ENCODE peak calls at places on chromosomes 13 and 19, in nine cellular contexts. O is astrocyte of the spinal cord, A is foreskin fibroblast, M is A549, U is kidney epithelial cell, P is hepatocyte, L is endothelial cell of umbilical vein, T is AG09309, J is uterus. X is an unnamed sample.

GRCh38 chr19:4064073-4064550 is 2.6 kb downstream of the ZBTB7A start:
- DNase-seq in L (peak), O (peak), P (peak), A (peak), U (no peak), M (no peak), J (no peak), T (no peak), X (no peak)

GRCh38 chr13:40452038-40452666 is 214.3 kb downstream of the FOXO1 start:
- DNase-seq in L (no peak), U (no peak), A (no peak), O (no peak), P (no peak), M (no peak), J (no peak), T (no peak), X (no peak)

GRCh38 chr13:42892760-42893159 is 99.3 kb downstream of the EPSTI1 start:
- DNase-seq in M (no peak), P (no peak), A (peak), O (no peak), J (no peak), T (peak), L (no peak), U (no peak), X (peak)

GRCh38 chr13:81639984-81640582 is 1299.2 kb upstream of the SPRY2 start:
- DNase-seq in P (peak), L (no peak), A (no peak), M (peak), J (no peak), T (no peak), O (no peak), U (no peak), X (no peak)

GRCh38 chr13:89686171-89686570 is 1661.3 kb upstream of the MIR17HG start:
- DNase-seq in U (no peak), A (no peak), J (no peak), O (no peak), P (no peak), T (no peak), L (no peak), M (no peak), X (no peak)

GRCh38 chr19:10964903-10965302 is 4.1 kb downstream of the SMARCA4 start:
- DNase-seq in J (no peak), L (no peak), O (no peak), A (no peak), P (no peak), U (no peak), M (no peak), T (no peak), X (no peak)

GRCh38 chr19:14550201-14550754 is 20.9 kb downstream of the TECR start:
- DNase-seq in L (no peak), O (no peak), P (peak), A (no peak), T (no peak), M (no peak), U (no peak), J (no peak), X (no peak)

GRCh38 chr13:109764474-109765292 is 21.7 kb downstream of the IRS2 start:
- DNase-seq in A (peak), J (no peak), M (no peak), U (no peak), L (no peak), T (no peak), O (peak), P (no peak), X (no peak)

GRCh38 chr13:74056829-74057564 is 77.2 kb downstream of the KLF12 start:
- DNase-seq in O (no peak), L (no peak), P (no peak), M (no peak), A (no peak), U (no peak), T (no peak), J (peak), X (no peak)

GRCh38 chr19:51295382-51296126 is 15.9 kb upstream of the IGLON5 start:
- DNase-seq in M (no peak), P (no peak), U (no peak), A (no peak), T (no peak), J (no peak), L (no peak), O (no peak), X (no peak)

GRCh38 chr19:10478903-10479384 is 24.2 kb downstream of the KEAP1 start:
- DNase-seq in U (no peak), T (no peak), J (peak), P (peak), L (peak), A (peak), O (peak), M (peak), X (peak)

GRCh38 chr19:21593008-21593427 is 87.6 kb downstream of the ZNF429 start:
- DNase-seq in T (no peak), A (no peak), O (no peak), L (no peak), J (no peak), P (no peak), U (no peak), M (no peak), X (no peak)

GRCh38 chr19:4183967-4184717 is 1.7 kb downstream of the ANKRD24 start:
- DNase-seq in M (no peak), O (no peak), P (no peak), T (no peak), L (no peak), A (no peak), U (no peak), J (no peak), X (no peak)

GRCh38 chr13:113539176-113539575 is 45.4 kb upstream of the TFDP1 start:
- DNase-seq in U (no peak), T (no peak), O (no peak), P (no peak), L (no peak), A (no peak), J (no peak), M (no peak), X (no peak)

GRCh38 chr13:77511552-77511951 is 24.0 kb upstream of the SCEL start:
- DNase-seq in J (no peak), L (peak), T (no peak), M (peak), U (no peak), P (no peak), A (peak), O (no peak), X (no peak)

GRCh38 chr19:33089061-33089460 is 8.1 kb downstream of the GPATCH1 start:
- DNase-seq in J (no peak), U (no peak), O (no peak), A (no peak), L (no peak), T (no peak), M (no peak), P (no peak), X (no peak)

GRCh38 chr19:57830071-57830602 is at the start of gene ZNF587B:
- DNase-seq in M (peak), U (no peak), P (peak), T (no peak), J (peak), L (peak), O (peak), A (peak), X (no peak)

GRCh38 chr19:42351079-42351735 is 25.8 kb downstream of the MEGF8 start:
- DNase-seq in O (no peak), J (no peak), P (no peak), M (no peak), U (no peak), A (no peak), T (no peak), L (no peak), X (no peak)

GRCh38 chr13:40668335-40668734 is 1.9 kb upstream of the FOXO1 start:
- DNase-seq in T (no peak), P (peak), J (peak), O (no peak), U (no peak), M (peak), A (peak), L (peak), X (no peak)

GRCh38 chr19:7928741-7929701 is 3.1 kb upstream of the CTXN1 start:
- DNase-seq in M (peak), P (peak), O (peak), U (peak), J (peak), L (peak), A (peak), T (peak), X (peak)
- H3K4me3 ChIP-seq in M (no peak), P (no peak), O (no peak), U (no peak), J (peak), L (no peak), A (peak), T (peak), X (no peak)

GRCh38 chr19:35731353-35731752 is 10.9 kb downstream of the IGFLR1 start:
- DNase-seq in L (no peak), A (no peak), U (no peak), J (no peak), O (no peak), P (no peak), T (no peak), M (no peak), X (no peak)
- TF ChIP-seq CTCF in L (no peak), A (no peak), U (no peak), J (no peak), O (no peak), P (no peak), T (no peak), M (no peak), X (no peak)

DNA sequence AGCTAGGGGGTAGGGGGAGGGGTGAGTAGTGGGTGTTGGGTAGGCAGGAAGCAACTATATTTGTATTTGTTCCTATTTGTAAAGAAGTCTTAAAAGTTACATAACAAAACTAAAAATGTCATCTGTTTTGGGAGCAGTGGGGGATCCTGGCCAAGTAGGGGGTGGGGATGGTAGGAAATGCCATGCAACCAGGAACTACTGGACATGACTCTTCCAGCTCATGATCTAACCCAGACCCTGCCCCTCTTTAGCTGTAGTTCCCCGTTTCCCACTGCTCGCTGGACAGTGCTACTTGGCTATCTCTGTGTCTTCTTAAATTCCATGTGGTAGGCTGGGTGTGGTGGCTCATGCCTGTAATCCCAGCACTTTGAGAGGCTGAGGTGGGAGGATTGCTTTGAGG is 3.2 kb downstream of the GTF3A start:
- DNase-seq in P (no peak), M (no peak), A (no peak), U (no peak), L (no peak), O (no peak), J (no peak), T (no peak), X (peak)
- H3K4me3 ChIP-seq in P (no peak), M (no peak), A (no peak), U (no peak), L (no peak), O (no peak), J (no peak), T (no peak), X (no peak)

GRCh38 chr13:84867246-84867645 is 932.0 kb downstream of the SLITRK6 start:
- DNase-seq in U (peak), T (no peak), L (no peak), M (peak), P (no peak), O (no peak), J (no peak), A (no peak), X (no peak)
- TF ChIP-seq CTCF in U (no peak), T (no peak), L (no peak), M (no peak), P (no peak), O (no peak), J (no peak), A (no peak), X (no peak)

GRCh38 chr19:18097217-18097992 is at the start of gene MAST3:
- DNase-seq in U (peak), A (peak), M (peak), T (no peak), P (peak), J (peak), L (peak), O (peak), X (peak)
- H3K4me3 ChIP-seq in U (peak), A (peak), M (peak), T (peak), P (no peak), J (peak), L (peak), O (peak), X (peak)

GRCh38 chr13:33800646-33801186 is 17.2 kb upstream of the RFC3 start:
- DNase-seq in U (no peak), J (no peak), M (no peak), L (no peak), T (no peak), P (no peak), A (no peak), O (peak), X (no peak)
- TF ChIP-seq CTCF in U (no peak), J (no peak), M (no peak), L (no peak), T (no peak), P (no peak), A (no peak), O (no peak), X (no peak)

GRCh38 chr19:8505680-8506401 is 3.4 kb upstream of the PRAM1 start:
- DNase-seq in M (peak), L (peak), O (peak), T (no peak), P (peak), J (peak), A (peak), U (peak), X (peak)

GRCh38 chr19:8504171-8504570 is 1.7 kb upstream of the PRAM1 start:
- DNase-seq in J (no peak), O (no peak), P (no peak), T (no peak), A (no peak), M (no peak), L (no peak), U (no peak), X (no peak)

GRCh38 chr19:8503506-8503905 is 1.1 kb upstream of the PRAM1 start:
- DNase-seq in U (no peak), L (no peak), P (no peak), J (no peak), A (no peak), M (no peak), O (no peak), T (no peak), X (no peak)

GRCh38 chr19:8510589-8511115 is 3.3 kb downstream of the ZNF414 start:
- DNase-seq in J (no peak), U (no peak), M (no peak), T (no peak), O (no peak), P (no peak), L (no peak), A (no peak), X (no peak)

GRCh38 chr19:8506402-8506957 is 4.0 kb upstream of the PRAM1 start:
- DNase-seq in U (no peak), L (no peak), A (no peak), P (peak), J (no peak), T (no peak), M (no peak), O (no peak), X (no peak)
- H3K4me3 ChIP-seq in U (peak), L (no peak), A (peak), P (peak), J (peak), T (peak), M (peak), O (peak), X (peak)

DNA sequence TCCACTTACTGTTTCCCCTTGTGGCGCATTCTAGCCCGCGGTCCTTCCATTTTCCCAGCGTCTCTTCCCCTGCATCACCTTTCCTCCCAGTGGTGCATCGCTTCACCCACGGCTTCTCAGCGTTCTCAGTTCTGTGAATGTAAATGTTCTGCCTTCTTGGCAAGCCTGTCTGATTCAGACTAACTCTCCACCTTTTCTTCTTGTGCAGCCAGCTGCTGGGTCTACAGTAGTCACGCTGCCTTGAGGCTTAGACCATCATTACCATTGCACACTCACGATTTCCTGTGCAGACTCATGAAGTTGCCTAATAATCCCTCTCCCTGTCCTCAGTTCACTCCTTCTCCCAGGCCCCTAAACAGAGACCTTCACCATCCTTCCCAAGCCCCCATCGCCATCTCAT is 75.0 kb downstream of the DHRS12 start:
- DNase-seq in T (peak), A (peak), L (no peak), J (no peak), P (no peak), M (no peak), O (peak), U (no peak), X (peak)
- TF ChIP-seq CTCF in T (no peak), A (no peak), L (no peak), J (no peak), P (no peak), M (no peak), O (no peak), U (no peak), X (no peak)

GRCh38 chr13:39034085-39034484 is 3.8 kb downstream of the PROSER1 start:
- DNase-seq in U (no peak), J (no peak), A (no peak), L (no peak), O (no peak), T (no peak), M (no peak), P (no peak), X (no peak)
- H3K4me3 ChIP-seq in U (no peak), J (no peak), A (no peak), L (no peak), O (no peak), T (no peak), M (no peak), P (no peak), X (no peak)

GRCh38 chr19:55300821-55301458 is 17.1 kb downstream of the BRSK1 start:
- DNase-seq in M (no peak), J (no peak), T (no peak), P (no peak), A (no peak), L (no peak), O (no peak), U (no peak), X (no peak)

GRCh38 chr19:55304279-55304978 is 20.6 kb downstream of the BRSK1 start:
- DNase-seq in J (no peak), T (no peak), O (peak), A (peak), P (peak), L (no peak), U (no peak), M (peak), X (peak)

GRCh38 chr19:55303477-55303876 is 19.7 kb downstream of the BRSK1 start:
- DNase-seq in T (no peak), A (no peak), U (no peak), J (no peak), P (no peak), L (no peak), M (no peak), O (no peak), X (no peak)

GRCh38 chr19:55299991-55300390 is 16.2 kb downstream of the BRSK1 start:
- DNase-seq in T (no peak), A (no peak), U (no peak), O (no peak), P (no peak), M (no peak), L (no peak), J (no peak), X (no peak)

DNA sequence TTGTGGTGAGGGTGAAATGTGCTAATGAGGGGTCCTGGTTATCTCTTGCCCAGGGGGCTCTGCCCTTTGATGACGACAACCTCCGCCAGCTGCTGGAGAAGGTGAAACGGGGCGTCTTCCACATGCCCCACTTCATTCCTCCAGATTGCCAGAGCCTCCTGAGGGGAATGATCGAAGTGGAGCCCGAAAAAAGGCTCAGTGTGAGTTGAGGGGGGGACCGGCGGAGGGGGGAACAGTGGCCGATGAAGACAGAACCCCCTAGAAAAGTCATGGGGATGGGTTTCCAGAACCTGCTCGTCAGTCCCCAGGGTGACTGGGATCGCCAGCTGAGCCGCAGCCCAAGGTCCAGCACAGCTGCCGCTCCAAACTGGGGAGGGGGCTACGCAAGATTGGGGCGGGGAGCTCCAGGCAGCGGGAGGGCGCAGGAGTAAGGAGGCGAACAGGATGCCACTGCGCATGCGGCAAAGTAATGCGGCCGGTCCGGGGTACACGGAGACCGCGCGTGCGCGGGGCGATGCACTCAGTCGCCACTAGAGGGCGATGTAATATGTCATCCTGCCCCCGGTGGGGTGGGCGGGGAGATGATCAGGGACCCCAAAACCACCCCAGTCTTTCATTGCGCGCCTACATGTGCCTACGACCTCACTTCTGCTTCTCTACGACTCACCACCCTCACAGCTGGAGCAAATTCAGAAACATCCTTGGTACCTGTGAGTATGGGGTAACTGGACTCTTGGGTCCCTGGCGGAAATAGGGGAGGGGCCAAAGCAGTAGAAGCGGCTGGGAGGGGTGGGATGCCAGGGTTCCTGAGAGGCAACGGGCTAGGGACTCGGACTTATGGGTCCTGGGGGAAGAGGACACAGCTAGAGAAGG is 17.9 kb downstream of the BRSK1 start:
- DNase-seq in T (no peak), O (peak), U (no peak), L (peak), P (peak), J (peak), A (peak), M (peak), X (peak)
- TF ChIP-seq CTCF in T (peak), O (peak), U (peak), L (peak), P (peak), J (peak), A (peak), M (peak), X (peak)